ENCODE peak calls at places on chromosome 5, in five cellular contexts. P is spleen; K is CD8-positive, alpha-beta T cell; S is upper lobe of left lung; V is effector memory CD4-positive, alpha-beta T cell. U is an unnamed sample. For H3K36me3, the result is how much of the 10 kb centered on the place peaks cover.

GRCh38 chr5:139660916-139661814 is 13.0 kb downstream of the CXXC5 start:
- DNase-seq in K (peak), P (peak), V (no peak), S (peak), U (peak)

GRCh38 chr5:148887123-148887881 is 60.9 kb downstream of the ADRB2 start:
- DNase-seq in S (no peak), P (no peak), V (no peak), K (no peak), U (no peak)

GRCh38 chr5:172959824-172960799 is 888 bp downstream of the RPL26L1 start:
- DNase-seq in V (no peak), S (no peak), K (no peak), P (peak), U (no peak)

GRCh38 chr5:1995491-1995890 is 112.8 kb upstream of the IRX4 start:
- DNase-seq in P (no peak), S (no peak), K (no peak), V (no peak), U (no peak)

GRCh38 chr5:168603776-168604175 is 24.6 kb upstream of the PANK3 start:
- DNase-seq in P (no peak), V (no peak), S (no peak), K (no peak), U (no peak)

GRCh38 chr5:72346396-72346795 is 26.2 kb downstream of the PTCD2 start:
- DNase-seq in V (no peak), P (no peak), K (no peak), S (no peak), U (no peak)

GRCh38 chr5:52786937-52787599 is 648 bp upstream of the ITGA1 start:
- DNase-seq in K (peak), S (peak), V (no peak), P (no peak), U (no peak)

GRCh38 chr5:128763324-128763723 is 202.0 kb upstream of the SLC27A6 start:
- DNase-seq in V (no peak), S (no peak), K (no peak), P (no peak), U (no peak)

GRCh38 chr5:59496524-59497134 is 396.9 kb downstream of the PDE4D start:
- DNase-seq in P (peak), K (no peak), S (no peak), V (no peak), U (no peak)

GRCh38 chr5:129460121-129460950 is at the start of gene ADAMTS19:
- DNase-seq in S (no peak), V (no peak), K (no peak), P (no peak), U (no peak)

GRCh38 chr5:177357459-177358332 is at the start of gene RGS14:
- DNase-seq in V (peak), P (peak), S (peak), K (peak), U (no peak)

GRCh38 chr5:110899566-110900412 is 161.0 kb downstream of the SLC25A46 start:
- DNase-seq in P (no peak), K (no peak), V (no peak), S (no peak), U (no peak)

GRCh38 chr5:138491284-138491648 is 26.0 kb downstream of the EGR1 start:
- DNase-seq in K (no peak), S (no peak), V (no peak), P (no peak), U (no peak)

GRCh38 chr5:128303593-128303992 is 220.0 kb downstream of the SLC12A2 start:
- DNase-seq in K (no peak), S (no peak), P (no peak), V (no peak), U (no peak)

GRCh38 chr5:42767491-42768105 is 11.0 kb downstream of the CCDC152 start:
- DNase-seq in S (no peak), V (no peak), P (no peak), K (no peak), U (no peak)

GRCh38 chr5:136199408-136199807 is 6.4 kb upstream of the SMIM32 start:
- DNase-seq in P (peak), K (no peak), V (no peak), S (no peak), U (no peak)

GRCh38 chr5:99453181-99453580 is 524.4 kb upstream of the CHD1 start:
- DNase-seq in K (no peak), V (no peak), S (no peak), P (no peak), U (no peak)

GRCh38 chr5:148186248-148187003 is 16.4 kb upstream of the SPINK6 start:
- DNase-seq in V (no peak), S (no peak), P (no peak), K (no peak), U (no peak)

GRCh38 chr5:3999929-4000328 is 404.3 kb downstream of the IRX1 start:
- DNase-seq in S (no peak), P (no peak), V (no peak), K (no peak), U (no peak)

GRCh38 chr5:29367176-29367833 is 1826.2 kb upstream of the CDH6 start:
- DNase-seq in V (no peak), P (no peak), S (no peak), K (no peak), U (no peak)

GRCh38 chr5:158751961-158752655 is 347.6 kb downstream of the EBF1 start:
- DNase-seq in S (no peak), K (no peak), P (no peak), V (no peak), U (no peak)

GRCh38 chr5:126497506-126497905 is 74.3 kb downstream of the GRAMD2B start:
- DNase-seq in S (no peak), V (no peak), K (no peak), P (no peak), U (no peak)

GRCh38 chr5:147341382-147341781 is 106.6 kb downstream of the STK32A start:
- DNase-seq in S (peak), P (no peak), V (no peak), K (no peak), U (no peak)

GRCh38 chr5:137245438-137245837 is 253.7 kb downstream of the SPOCK1 start:
- DNase-seq in P (no peak), V (no peak), S (no peak), K (no peak), U (no peak)

GRCh38 chr5:179344301-179345178 is 721 bp downstream of the ADAMTS2 start:
- DNase-seq in P (peak), V (no peak), S (no peak), K (no peak), U (no peak)

GRCh38 chr5:179278119-179278518 is 67.1 kb downstream of the ADAMTS2 start:
- DNase-seq in P (no peak), S (no peak), K (no peak), V (no peak), U (no peak)

GRCh38 chr5:137192293-137192743 is 306.8 kb downstream of the SPOCK1 start:
- DNase-seq in P (no peak), K (no peak), S (no peak), V (no peak), U (no peak)

GRCh38 chr5:93601433-93602175 is 18.6 kb downstream of the NR2F1 start:
- DNase-seq in P (no peak), S (no peak), K (no peak), V (no peak), U (no peak)

GRCh38 chr5:10502578-10502977 is 60.9 kb downstream of the ROPN1L start:
- DNase-seq in P (peak), S (no peak), V (no peak), K (no peak), U (no peak)

GRCh38 chr5:172412724-172413260 is 41.5 kb downstream of the SH3PXD2B start:
- DNase-seq in S (peak), K (no peak), V (no peak), P (peak), U (peak)

GRCh38 chr5:14240366-14240765 is 97.2 kb downstream of the TRIO start:
- DNase-seq in V (no peak), P (no peak), K (no peak), S (no peak), U (no peak)

GRCh38 chr5:96431376-96432244 is 1.4 kb downstream of the PCSK1 start:
- DNase-seq in K (no peak), P (no peak), V (no peak), S (no peak), U (no peak)

GRCh38 chr5:54676964-54677363 is 159.4 kb downstream of the SNX18 start:
- DNase-seq in V (no peak), K (no peak), S (no peak), P (no peak), U (no peak)

GRCh38 chr5:92514901-92515300 is 1066.1 kb downstream of the NR2F1-AS1 start:
- DNase-seq in V (no peak), S (no peak), K (no peak), P (no peak), U (no peak)

GRCh38 chr5:1515311-1515920 is 8.3 kb downstream of the LPCAT1 start:
- DNase-seq in K (peak), P (peak), V (no peak), S (peak), U (no peak)

GRCh38 chr5:119458911-119459632 is 6.8 kb downstream of the HSD17B4 start:
- DNase-seq in V (no peak), P (no peak), S (no peak), K (no peak), U (no peak)

GRCh38 chr5:173641171-173641570 is 24.7 kb upstream of the BOD1 start:
- DNase-seq in P (no peak), V (no peak), K (no peak), S (no peak), U (peak)

GRCh38 chr5:16754086-16754485 is 137.3 kb upstream of the RETREG1 start:
- DNase-seq in S (no peak), P (no peak), V (no peak), K (no peak), U (no peak)
- H3K36me3 ChIP-seq in S (half or more), P (half or more), V (under half), K (under half), U (under half)

GRCh38 chr5:66960373-66961137 is 236.0 kb downstream of the CD180 start:
- DNase-seq in P (no peak), V (no peak), K (no peak), S (no peak), U (no peak)
- H3K4me3 ChIP-seq in P (no peak), V (no peak), K (no peak), S (no peak), U (peak)

GRCh38 chr5:116360008-116360853 is 214.4 kb downstream of the SEMA6A start:
- DNase-seq in V (no peak), K (no peak), S (no peak), P (no peak), U (no peak)
- H3K27ac ChIP-seq in V (no peak), K (no peak), S (no peak), P (no peak), U (no peak)

DNA sequence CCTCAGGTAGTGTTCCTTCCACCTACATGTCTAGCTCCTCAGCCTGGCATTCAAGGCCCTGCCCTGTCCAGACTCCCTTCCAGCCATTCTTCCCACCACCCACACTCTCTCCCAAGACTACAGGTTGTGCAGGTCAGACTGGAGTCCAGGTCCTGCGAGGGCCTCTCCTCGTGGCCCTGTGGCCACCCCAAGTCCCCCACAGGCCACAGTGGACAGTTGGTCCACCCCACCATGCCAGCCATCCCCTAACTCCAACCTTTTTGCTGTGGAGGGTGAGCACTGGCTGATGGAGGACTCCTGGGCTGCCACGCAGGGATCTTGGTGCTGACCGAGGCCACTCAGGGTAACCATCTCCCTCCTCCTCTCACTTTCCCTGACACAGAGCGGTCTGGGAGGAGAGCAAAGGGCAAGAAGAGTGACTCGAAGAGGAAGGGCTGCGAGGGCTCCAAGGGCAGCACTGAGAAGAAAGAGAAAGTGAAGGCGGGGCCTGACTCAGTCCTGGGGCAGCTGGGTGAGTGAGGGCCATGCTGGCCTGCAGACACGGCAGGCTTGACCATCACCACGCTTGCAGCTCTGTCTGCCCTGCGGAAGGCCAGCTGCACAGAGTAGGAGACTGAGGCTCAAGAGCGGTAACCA is 51.0 kb downstream of the JADE2 start:
- DNase-seq in K (no peak), P (no peak), S (no peak), V (no peak), U (no peak)
- H3K36me3 ChIP-seq in K (half or more), P (half or more), S (half or more), V (half or more), U (half or more)

DNA sequence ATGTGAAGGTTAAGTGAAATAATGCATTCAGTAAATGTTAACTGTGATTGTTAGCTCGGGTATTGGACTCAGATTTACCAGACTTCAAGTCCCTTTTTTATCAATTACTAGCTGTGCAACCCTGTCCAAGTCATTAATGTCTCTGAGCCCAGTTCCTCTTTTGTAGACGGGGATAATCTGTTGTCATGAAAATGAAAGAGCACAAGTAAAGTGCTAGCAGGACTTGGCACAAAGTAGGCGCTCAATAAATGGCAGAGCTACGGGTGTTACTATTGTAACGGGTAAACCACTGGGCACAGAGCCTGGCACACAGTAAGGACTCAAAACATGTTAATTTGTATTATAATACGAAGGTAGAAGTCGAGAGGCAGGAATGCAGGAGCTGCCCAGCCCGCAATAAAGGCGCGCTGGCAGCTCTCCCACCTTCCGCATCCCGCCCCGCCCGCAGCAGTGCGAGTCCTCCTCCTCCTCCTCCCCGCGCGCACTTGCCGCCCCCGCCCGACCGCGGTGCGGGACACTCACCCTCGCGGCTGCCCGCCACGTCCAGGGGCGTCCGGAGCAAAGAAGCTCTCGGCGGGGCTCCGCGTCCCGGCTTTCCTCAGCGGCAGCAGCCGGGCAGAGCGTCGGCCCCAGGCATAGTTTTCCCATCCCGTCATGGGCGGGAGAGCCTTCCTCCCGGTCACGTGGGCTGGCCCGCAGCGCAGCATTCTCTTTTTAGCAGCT is at the start of gene C1QTNF2:
- DNase-seq in P (peak), S (peak), V (no peak), K (no peak), U (no peak)
- H3K4me3 ChIP-seq in P (peak), S (peak), V (peak), K (peak), U (peak)

DNA sequence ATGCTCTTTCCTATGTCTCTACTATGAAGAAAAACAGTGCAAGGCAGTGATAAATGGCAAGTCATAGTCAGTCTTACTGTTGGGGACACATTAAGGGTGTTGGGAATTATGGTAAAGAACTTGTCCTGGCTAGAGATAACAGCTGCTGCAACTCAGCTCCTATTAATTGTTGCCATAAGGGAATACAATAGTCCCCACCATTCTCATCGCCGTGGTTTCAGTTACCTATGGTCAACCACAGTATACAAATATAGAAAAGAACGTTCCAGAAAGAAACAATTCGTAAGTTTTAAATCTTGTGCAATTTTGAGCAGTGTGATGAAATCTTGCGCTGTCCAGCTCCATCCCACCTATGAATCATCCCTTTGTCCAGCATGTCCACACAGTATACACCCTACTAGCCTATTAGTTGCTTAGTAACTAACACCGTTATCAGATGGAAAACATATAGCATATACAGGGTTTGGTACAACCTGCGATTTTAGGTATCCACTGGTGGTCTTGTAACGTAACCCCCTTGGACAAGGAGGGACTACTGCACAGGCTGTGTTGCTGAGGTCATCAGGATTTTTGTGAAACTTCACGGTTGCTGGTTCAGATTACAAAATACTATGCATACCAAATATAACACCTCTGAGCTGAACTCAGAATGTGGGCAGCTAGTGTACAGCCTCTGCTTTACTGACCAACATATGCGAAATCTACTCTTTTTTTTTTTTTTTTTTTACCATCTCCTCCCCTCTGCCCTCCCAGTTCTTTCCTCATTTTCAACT is 53.5 kb downstream of the ZFR start:
- DNase-seq in P (no peak), K (no peak), V (no peak), S (no peak), U (no peak)
- H3K27ac ChIP-seq in P (no peak), K (no peak), V (no peak), S (no peak), U (no peak)

GRCh38 chr5:143313298-143313852 is 90.1 kb downstream of the NR3C1 start:
- DNase-seq in P (no peak), V (no peak), K (no peak), S (no peak), U (no peak)

GRCh38 chr5:143311428-143311827 is 92.1 kb downstream of the NR3C1 start:
- DNase-seq in V (no peak), P (no peak), S (no peak), K (no peak), U (no peak)

GRCh38 chr5:143311955-143312354 is 91.5 kb downstream of the NR3C1 start:
- DNase-seq in V (no peak), S (no peak), P (no peak), K (no peak), U (no peak)

GRCh38 chr5:143314123-143314522 is 89.4 kb downstream of the NR3C1 start:
- DNase-seq in K (no peak), P (no peak), S (no peak), V (no peak), U (no peak)

GRCh38 chr5:143312822-143313221 is 90.7 kb downstream of the NR3C1 start:
- DNase-seq in K (no peak), P (no peak), S (no peak), V (no peak), U (no peak)
- H3K36me3 ChIP-seq in K (under half), P (half or more), S (under half), V (under half), U (under half)

U was measured in ascending aorta.